ENCODE peak calls at places on chromosomes 16 and 17, in nine cellular contexts. O is uterus, Q is A549, X is IMR-90, C is body of pancreas, A is endothelial cell of umbilical vein, M is ovary, T is lower leg skin, J is Peyer's patch. N is an unnamed sample.

GRCh38 chr16:3149630-3150345 is 15.0 kb downstream of the ZNF213 start:
- DNase-seq in O (peak; percentile 60), Q (peak; percentile 78), X (peak; percentile 42), C (peak; percentile 68), A (peak; percentile 64), M (peak; percentile 75), T (peak; percentile 42), J (peak; percentile 68), N (peak; percentile 87)

GRCh38 chr16:84085774-84086173 is 31.0 kb downstream of the MBTPS1 start:
- DNase-seq in O (no peak), Q (no peak), X (no peak), C (no peak), A (no peak), M (no peak), T (no peak), J (no peak), N (peak; percentile 20)

GRCh38 chr16:75288596-75289120 is 37.2 kb upstream of the BCAR1 start:
- DNase-seq in O (no peak), Q (no peak), X (no peak), C (no peak), A (no peak), M (no peak), T (no peak), J (peak; percentile 45), N (no peak)

GRCh38 chr17:42559076-42559475 is 2.9 kb upstream of the COASY start:
- DNase-seq in O (no peak), Q (no peak), X (no peak), C (no peak), A (no peak), M (no peak), T (no peak), J (no peak), N (no peak)

GRCh38 chr16:80997139-80997798 is 9.4 kb downstream of the CMC2 start:
- DNase-seq in O (no peak), Q (peak; percentile 65), X (no peak), C (no peak), A (peak; percentile 54), M (no peak), T (no peak), J (no peak), N (peak; percentile 12)

GRCh38 chr16:85940214-85940613 is 41.3 kb downstream of the IRF8 start:
- DNase-seq in O (no peak), Q (no peak), X (no peak), C (no peak), A (no peak), M (no peak), T (no peak), J (no peak), N (no peak)

GRCh38 chr17:50627782-50628601 is 6.7 kb upstream of the ABCC3 start:
- DNase-seq in O (no peak), Q (no peak), X (no peak), C (no peak), A (no peak), M (no peak), T (no peak), J (no peak), N (no peak)

GRCh38 chr17:15321556-15322250 is 19.7 kb downstream of the TEKT3 start:
- DNase-seq in O (no peak), Q (no peak), X (peak; percentile 79), C (no peak), A (no peak), M (no peak), T (no peak), J (no peak), N (no peak)

GRCh38 chr17:42050360-42051012 is at the start of gene C17orf113:
- DNase-seq in O (peak; percentile 34), Q (peak; percentile 89), X (no peak), C (peak; percentile 63), A (peak; percentile 36), M (peak; percentile 64), T (peak; percentile 22), J (peak; percentile 61), N (peak; percentile 74)

GRCh38 chr16:14485131-14485551 is 144.9 kb downstream of the PARN start:
- DNase-seq in O (no peak), Q (no peak), X (peak; percentile 65), C (no peak), A (no peak), M (no peak), T (no peak), J (no peak), N (no peak)

GRCh38 chr16:20310421-20311395 is 16.6 kb downstream of the GP2 start:
- DNase-seq in O (no peak), Q (no peak), X (no peak), C (peak; percentile 73), A (no peak), M (no peak), T (no peak), J (no peak), N (no peak)

GRCh38 chr17:336110-337021 is 16.2 kb downstream of the RPH3AL start:
- DNase-seq in O (no peak), Q (no peak), X (no peak), C (peak; percentile 81), A (peak; percentile 36), M (peak; percentile 90), T (peak; percentile 51), J (no peak), N (no peak)

GRCh38 chr17:42698736-42699414 is 16.5 kb downstream of the CNTNAP1 start:
- DNase-seq in O (peak; percentile 94), Q (no peak), X (peak; percentile 87), C (no peak), A (no peak), M (peak; percentile 80), T (no peak), J (no peak), N (peak; percentile 83)

GRCh38 chr16:50884066-50884860 is 142.4 kb downstream of the CYLD start:
- DNase-seq in O (no peak), Q (no peak), X (no peak), C (no peak), A (no peak), M (no peak), T (no peak), J (no peak), N (peak; percentile 61)

GRCh38 chr16:56311208-56312027 is 113.9 kb downstream of the AMFR start:
- DNase-seq in O (no peak), Q (no peak), X (no peak), C (no peak), A (no peak), M (no peak), T (no peak), J (no peak), N (no peak)

DNA sequence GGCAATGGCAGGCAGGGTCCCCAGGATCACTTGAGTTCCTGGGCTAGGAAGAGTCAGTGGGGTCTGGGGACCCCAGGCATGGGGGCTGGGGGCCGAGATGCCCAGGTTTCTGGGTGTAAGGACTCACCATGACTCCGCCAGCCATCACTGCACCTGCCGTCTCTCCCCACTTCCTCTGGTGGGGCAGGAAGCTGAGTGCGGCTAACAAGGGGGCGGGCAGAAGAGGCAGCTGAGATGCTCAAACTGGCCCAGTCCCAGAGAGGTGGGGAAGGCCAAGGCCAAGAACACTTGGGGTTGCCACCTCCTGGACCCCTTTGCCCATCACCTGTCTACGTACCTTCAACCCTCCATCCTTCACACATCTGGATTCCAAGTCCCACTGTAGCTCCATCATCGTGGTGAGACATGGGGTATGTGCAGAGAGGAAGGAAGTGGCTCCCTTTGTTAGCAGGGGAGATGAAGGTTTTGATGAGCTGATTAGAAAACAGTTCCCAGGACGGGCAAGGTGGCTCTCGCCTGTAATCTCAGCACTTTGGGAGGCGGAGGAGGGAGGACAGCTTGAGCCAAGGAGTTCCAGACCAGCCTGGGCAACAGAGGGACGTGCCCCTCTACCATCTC is at the start of gene SEPTIN1:
- DNase-seq in O (no peak), Q (no peak), X (no peak), C (no peak), A (no peak), M (peak; percentile 39), T (no peak), J (peak; percentile 88), N (no peak)
- TF ChIP-seq POLR2A in O (no peak), Q (no peak), X (no peak), C (no peak), A (no peak), M (no peak), T (no peak), J (no peak), N (peak; percentile 22)

GRCh38 chr17:74987418-74987908 is at the start of gene CDR2L:
- DNase-seq in O (peak; percentile 97), Q (peak; percentile 94), X (peak; percentile 89), C (peak; percentile 97), A (peak; percentile 95), M (peak; percentile 95), T (peak; percentile 97), J (peak; percentile 95), N (peak; percentile 95)
- TF ChIP-seq POLR2A in O (peak; percentile 97), Q (peak; percentile 95), X (peak; percentile 81), C (peak; percentile 67), A (peak; percentile 52), M (peak; percentile 62), T (no peak), J (peak; percentile 97), N (peak; percentile 35)

GRCh38 chr17:66228887-66229782 is at the start of gene APOH:
- DNase-seq in O (no peak), Q (peak; percentile 59), X (no peak), C (no peak), A (no peak), M (no peak), T (no peak), J (no peak), N (no peak)
- TF ChIP-seq POLR2A in O (no peak), Q (no peak), X (no peak), C (no peak), A (no peak), M (no peak), T (no peak), J (no peak), N (no peak)

GRCh38 chr17:78716292-78716691 is 65.8 kb downstream of the CYTH1 start:
- DNase-seq in O (no peak), Q (no peak), X (no peak), C (no peak), A (no peak), M (no peak), T (no peak), J (no peak), N (no peak)

GRCh38 chr17:78718575-78719209 is 63.4 kb downstream of the CYTH1 start:
- DNase-seq in O (no peak), Q (no peak), X (no peak), C (no peak), A (no peak), M (no peak), T (no peak), J (no peak), N (no peak)

GRCh38 chr17:78716814-78717393 is 65.2 kb downstream of the CYTH1 start:
- DNase-seq in O (peak; percentile 64), Q (peak; percentile 85), X (peak; percentile 22), C (peak; percentile 86), A (peak; percentile 57), M (peak; percentile 67), T (peak; percentile 63), J (peak; percentile 63), N (no peak)

GRCh38 chr17:78715876-78716275 is 66.2 kb downstream of the CYTH1 start:
- DNase-seq in O (no peak), Q (no peak), X (no peak), C (no peak), A (no peak), M (no peak), T (no peak), J (no peak), N (no peak)

DNA sequence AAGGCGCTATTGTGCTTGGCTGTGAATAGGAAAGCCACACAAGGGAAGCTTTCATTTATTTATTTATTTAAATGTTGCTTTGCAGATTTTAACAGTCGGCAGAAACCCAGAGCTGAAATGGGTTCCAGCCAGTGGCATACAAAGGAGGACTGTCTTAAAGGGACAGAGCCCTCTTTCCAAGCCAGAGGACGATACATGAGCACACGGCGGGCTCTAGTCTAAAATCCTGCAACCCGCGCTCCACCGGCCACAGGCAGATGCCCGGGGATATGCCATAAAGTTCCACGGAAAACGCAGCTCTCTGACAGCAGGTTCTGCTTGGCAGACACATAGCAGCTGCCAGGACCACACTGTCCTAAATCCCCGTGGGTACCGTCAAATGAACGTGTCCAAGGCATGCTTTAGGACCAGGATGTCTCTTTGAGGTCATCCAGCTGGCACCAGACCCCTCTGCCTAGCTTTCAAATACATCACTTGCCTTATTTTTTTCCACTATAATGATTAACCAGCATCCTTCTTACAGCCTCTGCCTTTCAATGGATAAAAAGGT is 64.6 kb downstream of the CYTH1 start:
- DNase-seq in O (peak; percentile 31), Q (peak; percentile 74), X (peak; percentile 26), C (peak; percentile 29), A (peak; percentile 44), M (no peak), T (no peak), J (no peak), N (no peak)
- TF ChIP-seq POLR2A in O (no peak), Q (no peak), X (no peak), C (no peak), A (no peak), M (no peak), T (no peak), J (no peak), N (no peak)

N was measured in erythroblast.